ENCODE peak calls at places on chromosomes 4 and X, in five cellular contexts. One of them, this sample, is unnamed.
A peak's percentile ranks its signal among the peaks of the same experiment; 100 is the strongest.

GRCh38 chrX:136754641-136755040 is 26.1 kb downstream of the ARHGEF6 start:
- DNase-seq in heart left ventricle: peak; percentile 62
- DNase-seq in psoas muscle: peak; percentile 72
- DNase-seq in heart right ventricle: peak; percentile 38
- DNase-seq in IMR-90: no peak
- DNase-seq in this sample: peak; percentile 74

GRCh38 chr4:125811892-125812291 is 497.1 kb downstream of the FAT4 start:
- DNase-seq in heart left ventricle: no peak
- DNase-seq in heart right ventricle: no peak
- DNase-seq in IMR-90: no peak
- DNase-seq in psoas muscle: no peak
- DNase-seq in this sample: no peak

GRCh38 chrX:148146121-148146520 is 165.0 kb downstream of the FMR1NB start:
- DNase-seq in heart right ventricle: no peak
- DNase-seq in IMR-90: no peak
- DNase-seq in heart left ventricle: no peak
- DNase-seq in psoas muscle: no peak
- DNase-seq in this sample: no peak

GRCh38 chr4:30938956-30939528 is 218.9 kb downstream of the PCDH7 start:
- DNase-seq in psoas muscle: no peak
- DNase-seq in IMR-90: no peak
- DNase-seq in heart left ventricle: no peak
- DNase-seq in heart right ventricle: no peak
- DNase-seq in this sample: no peak

GRCh38 chrX:151177141-151178027 is 1.0 kb downstream of the GPR50 start:
- DNase-seq in heart right ventricle: no peak
- DNase-seq in heart left ventricle: no peak
- DNase-seq in psoas muscle: no peak
- DNase-seq in IMR-90: no peak
- DNase-seq in this sample: no peak

GRCh38 chrX:6432211-6432610 is 102.7 kb downstream of the VCX3A start:
- DNase-seq in IMR-90: no peak
- DNase-seq in psoas muscle: no peak
- DNase-seq in heart left ventricle: no peak
- DNase-seq in heart right ventricle: no peak
- DNase-seq in this sample: no peak

GRCh38 chr4:182063651-182064050 is 179.6 kb upstream of the TENM3 start:
- DNase-seq in psoas muscle: no peak
- DNase-seq in IMR-90: no peak
- DNase-seq in heart right ventricle: no peak
- DNase-seq in heart left ventricle: no peak
- DNase-seq in this sample: no peak

GRCh38 chr4:13525606-13526281 is 18.6 kb downstream of the NKX3-2 start:
- DNase-seq in IMR-90: no peak
- DNase-seq in heart left ventricle: no peak
- DNase-seq in heart right ventricle: no peak
- DNase-seq in psoas muscle: no peak
- DNase-seq in this sample: no peak

GRCh38 chr4:173264960-173265281 is 69.2 kb downstream of the HMGB2 start:
- DNase-seq in psoas muscle: peak; percentile 35
- DNase-seq in heart left ventricle: peak; percentile 57
- DNase-seq in heart right ventricle: no peak
- DNase-seq in IMR-90: no peak
- DNase-seq in this sample: no peak

GRCh38 chr4:183175631-183176232 is 76.7 kb downstream of the WWC2 start:
- DNase-seq in psoas muscle: no peak
- DNase-seq in heart right ventricle: no peak
- DNase-seq in heart left ventricle: no peak
- DNase-seq in IMR-90: peak; percentile 60
- DNase-seq in this sample: no peak

GRCh38 chr4:152935138-152935537 is 985 bp upstream of the FHDC1 start:
- DNase-seq in IMR-90: no peak
- DNase-seq in heart left ventricle: no peak
- DNase-seq in heart right ventricle: no peak
- DNase-seq in psoas muscle: no peak
- DNase-seq in this sample: no peak

GRCh38 chr4:41155194-41155830 is 59.0 kb downstream of the APBB2 start:
- DNase-seq in heart left ventricle: no peak
- DNase-seq in psoas muscle: no peak
- DNase-seq in IMR-90: peak; percentile 80
- DNase-seq in heart right ventricle: no peak
- DNase-seq in this sample: no peak

GRCh38 chrX:100944601-100945000 is 15.9 kb upstream of the XKRX start:
- DNase-seq in psoas muscle: no peak
- DNase-seq in heart left ventricle: no peak
- DNase-seq in IMR-90: no peak
- DNase-seq in heart right ventricle: no peak
- DNase-seq in this sample: no peak

GRCh38 chrX:9788908-9789307 is 2.7 kb downstream of the SHROOM2 start:
- DNase-seq in heart right ventricle: no peak
- DNase-seq in heart left ventricle: no peak
- DNase-seq in psoas muscle: no peak
- DNase-seq in IMR-90: peak; percentile 55
- DNase-seq in this sample: no peak

GRCh38 chrX:69285401-69285871 is 120.2 kb upstream of the PJA1 start:
- DNase-seq in psoas muscle: peak; percentile 40
- DNase-seq in heart right ventricle: peak; percentile 44
- DNase-seq in heart left ventricle: peak; percentile 65
- DNase-seq in IMR-90: no peak
- DNase-seq in this sample: peak; percentile 86

GRCh38 chr4:104501290-104501689 is 6.6 kb upstream of the CXXC4 start:
- DNase-seq in psoas muscle: no peak
- DNase-seq in heart right ventricle: no peak
- DNase-seq in IMR-90: no peak
- DNase-seq in heart left ventricle: no peak
- DNase-seq in this sample: no peak

GRCh38 chr4:182604161-182604591 is 313.0 kb downstream of the DCTD start:
- DNase-seq in psoas muscle: no peak
- DNase-seq in IMR-90: peak; percentile 97
- DNase-seq in heart right ventricle: no peak
- DNase-seq in heart left ventricle: no peak
- DNase-seq in this sample: no peak

GRCh38 chrX:121336831-121337421 is 289.5 kb downstream of the GLUD2 start:
- DNase-seq in heart right ventricle: no peak
- DNase-seq in IMR-90: no peak
- DNase-seq in psoas muscle: no peak
- DNase-seq in heart left ventricle: no peak
- DNase-seq in this sample: no peak

GRCh38 chr4:146073517-146073916 is 102.0 kb upstream of the LSM6 start:
- DNase-seq in psoas muscle: no peak
- DNase-seq in heart right ventricle: no peak
- DNase-seq in IMR-90: no peak
- DNase-seq in heart left ventricle: no peak
- DNase-seq in this sample: no peak

GRCh38 chr4:9988349-9988748 is 32.9 kb downstream of the SLC2A9 start:
- DNase-seq in heart right ventricle: no peak
- DNase-seq in heart left ventricle: no peak
- DNase-seq in psoas muscle: no peak
- DNase-seq in IMR-90: no peak
- DNase-seq in this sample: no peak

GRCh38 chrX:23610491-23610890 is 56.8 kb upstream of the PRDX4 start:
- DNase-seq in psoas muscle: no peak
- DNase-seq in IMR-90: peak; percentile 3
- DNase-seq in heart right ventricle: no peak
- DNase-seq in heart left ventricle: no peak
- DNase-seq in this sample: no peak

GRCh38 chrX:35166023-35166422 is 223.4 kb downstream of the FAM47B start:
- DNase-seq in psoas muscle: no peak
- DNase-seq in heart left ventricle: no peak
- DNase-seq in IMR-90: no peak
- DNase-seq in heart right ventricle: no peak
- DNase-seq in this sample: no peak

GRCh38 chr4:1347410-1347864 is 429 bp downstream of the UVSSA start:
- DNase-seq in psoas muscle: peak; percentile 81
- DNase-seq in heart left ventricle: peak; percentile 85
- DNase-seq in heart right ventricle: peak; percentile 76
- DNase-seq in IMR-90: peak; percentile 82
- DNase-seq in this sample: peak; percentile 93

GRCh38 chrX:78747471-78747870 is at the start of gene LPAR4:
- DNase-seq in heart left ventricle: no peak
- DNase-seq in heart right ventricle: no peak
- DNase-seq in IMR-90: no peak
- DNase-seq in psoas muscle: no peak
- DNase-seq in this sample: peak; percentile 21

GRCh38 chr4:14234330-14234729 is 606.8 kb upstream of the BOD1L1 start:
- DNase-seq in heart right ventricle: no peak
- DNase-seq in psoas muscle: no peak
- DNase-seq in IMR-90: no peak
- DNase-seq in heart left ventricle: no peak
- DNase-seq in this sample: no peak

GRCh38 chr4:1562371-1562770 is 121.7 kb downstream of the FAM53A start:
- DNase-seq in heart left ventricle: no peak
- DNase-seq in heart right ventricle: no peak
- DNase-seq in IMR-90: no peak
- DNase-seq in psoas muscle: no peak
- DNase-seq in this sample: peak; percentile 28

GRCh38 chrX:10350991-10351390 is 194.2 kb downstream of the CLCN4 start:
- DNase-seq in psoas muscle: no peak
- DNase-seq in heart left ventricle: no peak
- DNase-seq in heart right ventricle: no peak
- DNase-seq in IMR-90: peak; percentile 41
- DNase-seq in this sample: no peak

GRCh38 chr4:144591401-144591800 is 54.6 kb upstream of the HHIP start:
- DNase-seq in psoas muscle: no peak
- DNase-seq in IMR-90: peak; percentile 89
- DNase-seq in heart left ventricle: no peak
- DNase-seq in heart right ventricle: no peak
- DNase-seq in this sample: no peak

GRCh38 chr4:8844976-8845690 is 26.5 kb downstream of the HMX1 start:
- DNase-seq in psoas muscle: no peak
- DNase-seq in IMR-90: no peak
- DNase-seq in heart right ventricle: no peak
- DNase-seq in heart left ventricle: peak; percentile 33
- DNase-seq in this sample: no peak

GRCh38 chr4:173917255-173917960 is 366.1 kb downstream of the FBXO8 start:
- DNase-seq in psoas muscle: no peak
- DNase-seq in IMR-90: peak; percentile 79
- DNase-seq in heart right ventricle: no peak
- DNase-seq in heart left ventricle: no peak
- DNase-seq in this sample: no peak

GRCh38 chrX:1720826-1721225 is 106.0 kb downstream of the ASMT start:
- DNase-seq in heart right ventricle: no peak
- DNase-seq in heart left ventricle: no peak
- DNase-seq in IMR-90: no peak
- DNase-seq in psoas muscle: no peak
- DNase-seq in this sample: no peak

GRCh38 chrX:30864383-30864785 is 24.7 kb downstream of the TAB3 start:
- DNase-seq in psoas muscle: no peak
- DNase-seq in IMR-90: no peak
- DNase-seq in heart right ventricle: no peak
- DNase-seq in heart left ventricle: no peak
- DNase-seq in this sample: no peak

GRCh38 chrX:30865612-30866011 is 23.4 kb downstream of the TAB3 start:
- DNase-seq in psoas muscle: no peak
- DNase-seq in IMR-90: no peak
- DNase-seq in heart right ventricle: no peak
- DNase-seq in heart left ventricle: no peak
- DNase-seq in this sample: no peak

GRCh38 chrX:30870572-30870971 is 18.5 kb downstream of the TAB3 start:
- DNase-seq in IMR-90: no peak
- DNase-seq in psoas muscle: no peak
- DNase-seq in heart right ventricle: no peak
- DNase-seq in heart left ventricle: no peak
- DNase-seq in this sample: no peak

GRCh38 chrX:30863969-30864368 is 25.1 kb downstream of the TAB3 start:
- DNase-seq in IMR-90: peak; percentile 37
- DNase-seq in psoas muscle: no peak
- DNase-seq in heart right ventricle: no peak
- DNase-seq in heart left ventricle: no peak
- DNase-seq in this sample: no peak

DNA sequence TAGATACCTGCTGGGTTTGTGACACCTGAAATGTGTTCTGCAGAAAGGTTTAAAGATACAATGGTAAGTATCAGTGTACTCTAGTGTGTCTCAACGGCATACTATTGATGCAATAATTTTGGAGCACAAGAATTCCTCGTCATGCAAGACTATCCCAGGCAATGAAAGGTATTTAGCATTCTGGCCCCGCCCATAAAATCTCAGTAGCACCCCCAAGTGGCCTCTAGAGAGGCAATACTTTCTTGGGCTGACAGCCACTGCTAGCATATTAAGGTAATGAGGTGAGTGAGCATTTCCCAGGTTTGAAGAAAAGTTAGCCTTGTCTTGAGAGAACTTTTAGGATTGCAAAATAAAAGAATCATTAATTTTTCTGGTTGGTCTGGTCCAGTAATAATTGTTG is 24.0 kb downstream of the TAB3 start:
- DNase-seq in heart left ventricle: no peak
- DNase-seq in IMR-90: no peak
- DNase-seq in psoas muscle: no peak
- DNase-seq in heart right ventricle: no peak
- DNase-seq in this sample: no peak
- H3K27ac ChIP-seq in heart left ventricle: peak overlapping the region; percentile 33
- H3K27ac ChIP-seq in IMR-90: no peak overlapping the region
- H3K27ac ChIP-seq in psoas muscle: no peak overlapping the region
- H3K27ac ChIP-seq in heart right ventricle: no peak overlapping the region
- H3K27ac ChIP-seq in this sample: no peak overlapping the region

GRCh38 chr4:2933566-2934076 is 29.6 kb downstream of the NOP14 start:
- DNase-seq in heart left ventricle: peak; percentile 71
- DNase-seq in psoas muscle: no peak
- DNase-seq in IMR-90: no peak
- DNase-seq in heart right ventricle: no peak
- DNase-seq in this sample: no peak

GRCh38 chr4:2936773-2937145 is 26.4 kb downstream of the NOP14 start:
- DNase-seq in psoas muscle: no peak
- DNase-seq in IMR-90: peak; percentile 58
- DNase-seq in heart left ventricle: peak; percentile 37
- DNase-seq in heart right ventricle: no peak
- DNase-seq in this sample: no peak

GRCh38 chr4:2934077-2934812 is 29.0 kb downstream of the NOP14 start:
- DNase-seq in psoas muscle: peak; percentile 79
- DNase-seq in heart left ventricle: peak; percentile 82
- DNase-seq in IMR-90: peak; percentile 24
- DNase-seq in heart right ventricle: peak; percentile 67
- DNase-seq in this sample: peak; percentile 83

GRCh38 chr4:2935762-2936743 is 27.2 kb downstream of the NOP14 start:
- DNase-seq in psoas muscle: no peak
- DNase-seq in heart right ventricle: no peak
- DNase-seq in IMR-90: no peak
- DNase-seq in heart left ventricle: peak; percentile 45
- DNase-seq in this sample: no peak

GRCh38 chr4:2934813-2935761 is 28.1 kb downstream of the NOP14 start:
- DNase-seq in psoas muscle: peak; percentile 96
- DNase-seq in heart left ventricle: peak; percentile 98
- DNase-seq in heart right ventricle: peak; percentile 98
- DNase-seq in IMR-90: peak; percentile 85
- DNase-seq in this sample: peak; percentile 99
- H3K4me1 ChIP-seq in psoas muscle: peaks cover 55% of the 10 kb centered on the region
- H3K4me1 ChIP-seq in heart left ventricle: peaks cover 40% of the 10 kb centered on the region
- H3K4me1 ChIP-seq in heart right ventricle: peaks cover 38% of the 10 kb centered on the region
- H3K4me1 ChIP-seq in IMR-90: peaks cover 16% of the 10 kb centered on the region
- H3K4me1 ChIP-seq in this sample: peaks cover 7% of the 10 kb centered on the region

GRCh38 chr4:5759236-5760075 is 48.5 kb downstream of the EVC start:
- DNase-seq in heart right ventricle: no peak
- DNase-seq in IMR-90: no peak
- DNase-seq in psoas muscle: no peak
- DNase-seq in heart left ventricle: no peak
- DNase-seq in this sample: no peak
- H3K27ac ChIP-seq in heart right ventricle: no peak overlapping the region
- H3K27ac ChIP-seq in IMR-90: peak overlapping the region; percentile 14
- H3K27ac ChIP-seq in psoas muscle: no peak overlapping the region
- H3K27ac ChIP-seq in heart left ventricle: no peak overlapping the region
- H3K27ac ChIP-seq in this sample: no peak overlapping the region

GRCh38 chrX:72042860-72043248 is 88.9 kb downstream of the RTL5 start:
- DNase-seq in heart left ventricle: no peak
- DNase-seq in heart right ventricle: no peak
- DNase-seq in psoas muscle: no peak
- DNase-seq in IMR-90: no peak
- DNase-seq in this sample: no peak
- H3K4me1 ChIP-seq in heart left ventricle: peaks cover 33% of the 10 kb centered on the region
- H3K4me1 ChIP-seq in heart right ventricle: no peaks in the 10 kb centered on the region
- H3K4me1 ChIP-seq in psoas muscle: no peaks in the 10 kb centered on the region
- H3K4me1 ChIP-seq in IMR-90: peaks cover 7% of the 10 kb centered on the region
- H3K4me1 ChIP-seq in this sample: peaks cover 8% of the 10 kb centered on the region